ENCODE peak calls at places on chromosomes 6 and 20, in ten cellular contexts. P is fibroblast of lung; B is body of pancreas; R is DND-41; S is AG04450; F is right lobe of liver; I is SJCRH30; H is CD8-positive, alpha-beta T cell; J is psoas muscle; D is HCT116. O is an unnamed sample.

GRCh38 chr20:26276811-26277210 is 580.2 kb upstream of the ZNF337 start:
- DNase-seq in P (no peak), B (no peak), R (no peak), S (no peak), F (no peak), I (no peak), H (no peak), J (no peak), D (no peak), O (no peak)

GRCh38 chr6:169921853-169922779 is 170.7 kb downstream of the ERMARD start:
- DNase-seq in P (no peak), B (no peak), R (peak; percentile 77), S (no peak), F (peak; percentile 83), I (no peak), H (no peak), J (no peak), D (no peak), O (no peak)

GRCh38 chr6:132354517-132355167 is 46.6 kb downstream of the MOXD1 start:
- DNase-seq in P (no peak), B (no peak), R (peak; percentile 85), S (no peak), F (no peak), I (peak; percentile 11), H (peak; percentile 68), J (no peak), D (no peak), O (no peak)

GRCh38 chr6:72968704-72969103 is 256.6 kb downstream of the KHDC1L start:
- DNase-seq in P (no peak), B (no peak), R (no peak), S (peak; percentile 29), F (no peak), I (no peak), H (no peak), J (no peak), D (peak; percentile 22), O (no peak)

GRCh38 chr20:33423141-33423834 is 20.3 kb downstream of the SNTA1 start:
- DNase-seq in P (peak; percentile 97), B (no peak), R (no peak), S (no peak), F (no peak), I (peak; percentile 80), H (no peak), J (peak; percentile 86), D (no peak), O (no peak)

GRCh38 chr6:50826037-50826761 is 7.5 kb downstream of the TFAP2B start:
- DNase-seq in P (no peak), B (no peak), R (no peak), S (no peak), F (no peak), I (no peak), H (no peak), J (no peak), D (no peak), O (no peak)

GRCh38 chr20:13638162-13638495 is 603 bp downstream of the TASP1 start:
- DNase-seq in P (no peak), B (no peak), R (no peak), S (no peak), F (no peak), I (no peak), H (no peak), J (no peak), D (no peak), O (no peak)

GRCh38 chr6:110864816-110865215 is 9.8 kb upstream of the AMD1 start:
- DNase-seq in P (no peak), B (no peak), R (no peak), S (no peak), F (no peak), I (peak; percentile 25), H (no peak), J (no peak), D (no peak), O (no peak)

GRCh38 chr6:170186909-170187668 is 103.8 kb downstream of the DLL1 start:
- DNase-seq in P (no peak), B (no peak), R (no peak), S (no peak), F (peak; percentile 32), I (no peak), H (peak; percentile 44), J (no peak), D (no peak), O (no peak)

GRCh38 chr6:11161031-11161966 is 49.8 kb upstream of the ERVFRD-1 start:
- DNase-seq in P (no peak), B (no peak), R (no peak), S (no peak), F (no peak), I (no peak), H (no peak), J (no peak), D (no peak), O (no peak)

GRCh38 chr6:26125015-26125690 is 37.9 kb downstream of the HFE start:
- DNase-seq in P (peak; percentile 15), B (peak; percentile 39), R (peak; percentile 50), S (no peak), F (no peak), I (no peak), H (peak; percentile 58), J (no peak), D (no peak), O (peak; percentile 36)

GRCh38 chr6:105803439-105803838 is 282.7 kb upstream of the PRDM1 start:
- DNase-seq in P (no peak), B (no peak), R (no peak), S (no peak), F (no peak), I (no peak), H (no peak), J (no peak), D (no peak), O (no peak)

GRCh38 chr20:25207149-25207959 is 11.8 kb downstream of the ENTPD6 start:
- DNase-seq in P (no peak), B (peak; percentile 11), R (peak; percentile 4), S (no peak), F (peak; percentile 39), I (no peak), H (peak; percentile 42), J (no peak), D (no peak), O (no peak)

GRCh38 chr6:167932468-167933276 is 64.8 kb upstream of the KIF25 start:
- DNase-seq in P (no peak), B (peak; percentile 54), R (peak; percentile 60), S (no peak), F (peak; percentile 72), I (no peak), H (no peak), J (no peak), D (no peak), O (no peak)

GRCh38 chr6:367891-368630 is 23.5 kb upstream of the IRF4 start:
- DNase-seq in P (no peak), B (no peak), R (no peak), S (no peak), F (no peak), I (no peak), H (no peak), J (no peak), D (no peak), O (no peak)
- H3K9me3 ChIP-seq in P (no peaks in the 10 kb centered on the region), B (no peaks in the 10 kb centered on the region), R (peaks cover 4% of the 10 kb centered on the region), S (peaks cover 58% of the 10 kb centered on the region), F (no peaks in the 10 kb centered on the region), I (no peaks in the 10 kb centered on the region), H (no peaks in the 10 kb centered on the region), J (peaks cover 8% of the 10 kb centered on the region), D (peaks cover 28% of the 10 kb centered on the region), O (no peaks in the 10 kb centered on the region)

GRCh38 chr6:13673825-13674444 is 37.7 kb downstream of the RANBP9 start:
- DNase-seq in P (no peak), B (no peak), R (no peak), S (no peak), F (no peak), I (no peak), H (no peak), J (no peak), D (no peak), O (no peak)

GRCh38 chr6:13672904-13673303 is 38.7 kb downstream of the RANBP9 start:
- DNase-seq in P (no peak), B (no peak), R (no peak), S (no peak), F (no peak), I (no peak), H (no peak), J (no peak), D (no peak), O (no peak)

GRCh38 chr6:13669476-13669875 is 42.2 kb downstream of the RANBP9 start:
- DNase-seq in P (no peak), B (no peak), R (no peak), S (no peak), F (no peak), I (no peak), H (no peak), J (no peak), D (no peak), O (no peak)

GRCh38 chr6:13673368-13673767 is 38.3 kb downstream of the RANBP9 start:
- DNase-seq in P (no peak), B (no peak), R (no peak), S (no peak), F (no peak), I (no peak), H (no peak), J (no peak), D (no peak), O (no peak)

DNA sequence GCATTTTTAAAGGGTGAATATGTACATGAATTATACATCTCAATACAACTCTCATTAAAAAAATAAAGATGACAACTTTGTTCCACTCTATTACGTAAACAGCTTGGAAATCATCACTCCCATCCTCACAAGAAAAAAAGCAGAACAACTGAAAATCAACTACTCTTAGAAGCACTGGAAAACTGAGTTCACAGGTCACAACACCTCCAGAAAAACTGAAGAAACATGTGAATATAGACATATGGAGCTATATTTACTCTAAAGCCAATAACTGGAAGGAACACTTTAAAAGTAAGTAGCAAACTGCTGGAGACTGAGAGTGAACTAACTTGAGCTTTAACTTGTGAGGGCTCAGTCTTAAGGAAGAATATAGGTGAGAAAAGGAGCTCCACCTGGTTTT is 39.9 kb downstream of the RANBP9 start:
- DNase-seq in P (no peak), B (no peak), R (no peak), S (no peak), F (no peak), I (no peak), H (no peak), J (no peak), D (no peak), O (no peak)
- H3K9me3 ChIP-seq in P (no peaks in the 10 kb centered on the region), B (no peaks in the 10 kb centered on the region), R (peaks cover 3% of the 10 kb centered on the region), S (peaks cover 6% of the 10 kb centered on the region), F (no peaks in the 10 kb centered on the region), I (no peaks in the 10 kb centered on the region), H (no peaks in the 10 kb centered on the region), J (peaks cover 2% of the 10 kb centered on the region), D (no peaks in the 10 kb centered on the region), O (no peaks in the 10 kb centered on the region)

GRCh38 chr20:61765871-61766654 is 299.6 kb downstream of the TAF4 start:
- DNase-seq in P (no peak), B (no peak), R (no peak), S (no peak), F (no peak), I (no peak), H (no peak), J (no peak), D (no peak), O (no peak)
- H3K9me3 ChIP-seq in P (no peaks in the 10 kb centered on the region), B (no peaks in the 10 kb centered on the region), R (no peaks in the 10 kb centered on the region), S (no peaks in the 10 kb centered on the region), F (no peaks in the 10 kb centered on the region), I (no peaks in the 10 kb centered on the region), H (no peaks in the 10 kb centered on the region), J (no peaks in the 10 kb centered on the region), D (no peaks in the 10 kb centered on the region), O (no peaks in the 10 kb centered on the region)

DNA sequence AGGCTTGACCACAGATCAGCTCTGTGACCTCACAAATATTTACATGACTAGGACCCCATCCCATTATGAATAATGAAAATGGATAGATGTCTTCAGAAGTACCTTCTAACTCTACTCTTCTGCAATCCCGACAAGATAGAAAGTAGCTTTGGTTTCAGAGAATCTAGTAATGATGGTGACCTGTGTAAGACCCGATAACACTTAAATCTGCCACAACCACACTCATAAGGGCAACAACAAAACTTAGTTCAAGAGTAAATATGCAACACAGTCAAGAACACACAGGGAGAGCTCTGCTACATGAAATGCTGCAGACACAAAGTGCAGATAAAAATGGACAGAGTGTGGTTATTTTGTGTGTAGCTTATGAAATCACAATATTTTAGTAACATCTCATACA is 9.6 kb downstream of the CHD6 start:
- DNase-seq in P (no peak), B (no peak), R (no peak), S (no peak), F (no peak), I (no peak), H (no peak), J (no peak), D (no peak), O (no peak)
- H3K9me3 ChIP-seq in P (no peaks in the 10 kb centered on the region), B (no peaks in the 10 kb centered on the region), R (peaks cover 5% of the 10 kb centered on the region), S (no peaks in the 10 kb centered on the region), F (no peaks in the 10 kb centered on the region), I (peaks cover 4% of the 10 kb centered on the region), H (no peaks in the 10 kb centered on the region), J (no peaks in the 10 kb centered on the region), D (no peaks in the 10 kb centered on the region), O (peaks cover 2% of the 10 kb centered on the region)